ENCODE peak calls at places on chromosome 20, in six cellular contexts. One of them, this sample, is unnamed.

GRCh38 chr20:49659096-49659495 is 54.6 kb downstream of the B4GALT5 start:
- DNase-seq in sigmoid colon: no peak
- DNase-seq in heart left ventricle: no peak
- DNase-seq in tibial nerve: no peak
- DNase-seq in spleen: no peak
- DNase-seq in uterus: no peak
- DNase-seq in this sample: no peak

GRCh38 chr20:4810446-4811019 is 88.8 kb downstream of the PRND start:
- DNase-seq in sigmoid colon: no peak
- DNase-seq in heart left ventricle: no peak
- DNase-seq in tibial nerve: no peak
- DNase-seq in spleen: no peak
- DNase-seq in uterus: no peak
- DNase-seq in this sample: no peak

GRCh38 chr20:59749293-59749680 is 144.9 kb downstream of the PHACTR3 start:
- DNase-seq in sigmoid colon: no peak
- DNase-seq in heart left ventricle: no peak
- DNase-seq in tibial nerve: no peak
- DNase-seq in spleen: peak; percentile 49
- DNase-seq in uterus: peak; percentile 37
- DNase-seq in this sample: peak; percentile 23

GRCh38 chr20:44618318-44618731 is 33.2 kb downstream of the ADA start:
- DNase-seq in sigmoid colon: no peak
- DNase-seq in heart left ventricle: no peak
- DNase-seq in tibial nerve: no peak
- DNase-seq in spleen: peak; percentile 77
- DNase-seq in uterus: no peak
- DNase-seq in this sample: no peak

GRCh38 chr20:39155996-39156395 is 193.9 kb downstream of the DHX35 start:
- DNase-seq in sigmoid colon: no peak
- DNase-seq in heart left ventricle: no peak
- DNase-seq in tibial nerve: no peak
- DNase-seq in spleen: no peak
- DNase-seq in uterus: no peak
- DNase-seq in this sample: no peak

GRCh38 chr20:5630071-5630470 is 120.1 kb upstream of the SHLD1 start:
- DNase-seq in sigmoid colon: no peak
- DNase-seq in heart left ventricle: no peak
- DNase-seq in tibial nerve: no peak
- DNase-seq in spleen: no peak
- DNase-seq in uterus: no peak
- DNase-seq in this sample: no peak

GRCh38 chr20:44011251-44011940 is 96.7 kb downstream of the TOX2 start:
- DNase-seq in sigmoid colon: no peak
- DNase-seq in heart left ventricle: no peak
- DNase-seq in tibial nerve: no peak
- DNase-seq in spleen: no peak
- DNase-seq in uterus: no peak
- DNase-seq in this sample: no peak

GRCh38 chr20:13396036-13396435 is 175.0 kb downstream of the ISM1 start:
- DNase-seq in sigmoid colon: no peak
- DNase-seq in heart left ventricle: no peak
- DNase-seq in tibial nerve: no peak
- DNase-seq in spleen: no peak
- DNase-seq in uterus: no peak
- DNase-seq in this sample: no peak

GRCh38 chr20:37464173-37464572 is 56.9 kb upstream of the NNAT start:
- DNase-seq in sigmoid colon: peak; percentile 61
- DNase-seq in heart left ventricle: no peak
- DNase-seq in tibial nerve: no peak
- DNase-seq in spleen: no peak
- DNase-seq in uterus: no peak
- DNase-seq in this sample: no peak

GRCh38 chr20:51930775-51931174 is 128.5 kb upstream of the SALL4 start:
- DNase-seq in sigmoid colon: no peak
- DNase-seq in heart left ventricle: peak; percentile 21
- DNase-seq in tibial nerve: no peak
- DNase-seq in spleen: no peak
- DNase-seq in uterus: no peak
- DNase-seq in this sample: peak; percentile 31

GRCh38 chr20:18287546-18287914 is 797 bp upstream of the ZNF133 start:
- DNase-seq in sigmoid colon: peak; percentile 63
- DNase-seq in heart left ventricle: no peak
- DNase-seq in tibial nerve: no peak
- DNase-seq in spleen: peak; percentile 87
- DNase-seq in uterus: peak; percentile 21
- DNase-seq in this sample: no peak

DNA sequence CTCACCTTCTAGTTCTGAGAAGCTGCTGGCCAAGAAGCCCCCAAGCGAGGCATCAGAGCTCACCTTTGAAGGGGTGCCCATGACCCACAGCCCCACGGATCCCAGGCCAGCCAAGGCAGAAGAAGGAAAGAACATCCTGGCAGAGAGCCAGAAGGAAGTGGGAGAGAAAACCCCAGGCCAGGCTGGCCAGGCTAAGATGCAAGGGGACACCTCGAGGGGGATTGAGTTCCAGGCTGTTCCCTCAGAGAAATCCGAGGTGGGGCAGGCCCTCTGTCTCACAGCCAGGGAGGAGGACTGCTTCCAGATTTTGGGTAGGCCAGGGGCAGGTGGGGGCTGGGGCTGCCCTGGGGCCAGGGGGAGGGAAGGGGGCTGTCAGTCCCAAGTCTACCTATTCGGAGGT is 2.3 kb downstream of the MYLK2 start:
- DNase-seq in sigmoid colon: peak; percentile 63
- DNase-seq in heart left ventricle: no peak
- DNase-seq in tibial nerve: no peak
- DNase-seq in spleen: no peak
- DNase-seq in uterus: no peak
- DNase-seq in this sample: no peak
- TF ChIP-seq POLR2A in sigmoid colon: no peak
- TF ChIP-seq POLR2A in heart left ventricle: no peak
- TF ChIP-seq POLR2A in tibial nerve: no peak
- TF ChIP-seq POLR2A in spleen: no peak
- TF ChIP-seq POLR2A in uterus: no peak
- TF ChIP-seq POLR2A in this sample: no peak

GRCh38 chr20:34560141-34560523 is 1.6 kb downstream of the MAP1LC3A start:
- DNase-seq in sigmoid colon: no peak
- DNase-seq in heart left ventricle: no peak
- DNase-seq in tibial nerve: no peak
- DNase-seq in spleen: peak; percentile 75
- DNase-seq in uterus: peak; percentile 26
- DNase-seq in this sample: no peak

GRCh38 chr20:34560614-34561013 is 2.1 kb downstream of the MAP1LC3A start:
- DNase-seq in sigmoid colon: no peak
- DNase-seq in heart left ventricle: no peak
- DNase-seq in tibial nerve: no peak
- DNase-seq in spleen: no peak
- DNase-seq in uterus: no peak
- DNase-seq in this sample: no peak

GRCh38 chr20:34559311-34560140 is 1.0 kb downstream of the MAP1LC3A start:
- DNase-seq in sigmoid colon: peak; percentile 77
- DNase-seq in heart left ventricle: no peak
- DNase-seq in tibial nerve: no peak
- DNase-seq in spleen: peak; percentile 83
- DNase-seq in uterus: peak; percentile 41
- DNase-seq in this sample: no peak

GRCh38 chr20:34557936-34558319 is 590 bp upstream of the MAP1LC3A start:
- DNase-seq in sigmoid colon: no peak
- DNase-seq in heart left ventricle: no peak
- DNase-seq in tibial nerve: no peak
- DNase-seq in spleen: no peak
- DNase-seq in uterus: no peak
- DNase-seq in this sample: no peak

GRCh38 chr20:34558320-34559202 is at the start of gene MAP1LC3A:
- DNase-seq in sigmoid colon: peak; percentile 99
- DNase-seq in heart left ventricle: peak; percentile 98
- DNase-seq in tibial nerve: peak; percentile 95
- DNase-seq in spleen: peak; percentile 96
- DNase-seq in uterus: peak; percentile 95
- DNase-seq in this sample: peak; percentile 98
- TF ChIP-seq POLR2A in sigmoid colon: no peak
- TF ChIP-seq POLR2A in heart left ventricle: peak; percentile 69
- TF ChIP-seq POLR2A in tibial nerve: peak; percentile 59
- TF ChIP-seq POLR2A in spleen: peak; percentile 2
- TF ChIP-seq POLR2A in uterus: peak; percentile 94
- TF ChIP-seq POLR2A in this sample: peak; percentile 33

DNA sequence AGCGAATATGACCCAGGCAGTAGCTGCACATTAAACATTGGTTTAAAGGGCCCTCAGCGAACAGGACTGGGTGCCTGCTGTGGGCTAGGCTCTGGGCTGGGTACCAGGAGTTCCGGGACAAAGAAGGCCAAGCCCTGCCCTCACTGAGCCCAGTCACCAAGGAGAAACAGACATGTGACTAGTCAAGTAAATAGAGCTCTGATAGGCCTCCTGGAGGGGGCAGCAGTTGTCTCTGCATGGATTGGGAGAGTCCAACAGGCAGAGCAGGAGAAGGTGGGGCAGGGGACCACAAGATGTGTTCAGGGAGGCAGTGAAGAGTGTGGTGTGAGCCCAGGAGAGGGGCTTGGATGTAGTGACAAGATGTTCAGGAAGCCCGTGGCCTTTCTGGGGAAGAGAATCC is 3.1 kb downstream of the HM13 start:
- DNase-seq in sigmoid colon: no peak
- DNase-seq in heart left ventricle: no peak
- DNase-seq in tibial nerve: no peak
- DNase-seq in spleen: no peak
- DNase-seq in uterus: no peak
- DNase-seq in this sample: peak; percentile 62
- TF ChIP-seq POLR2A in sigmoid colon: no peak
- TF ChIP-seq POLR2A in heart left ventricle: no peak
- TF ChIP-seq POLR2A in tibial nerve: no peak
- TF ChIP-seq POLR2A in spleen: no peak
- TF ChIP-seq POLR2A in uterus: no peak
- TF ChIP-seq POLR2A in this sample: no peak

DNA sequence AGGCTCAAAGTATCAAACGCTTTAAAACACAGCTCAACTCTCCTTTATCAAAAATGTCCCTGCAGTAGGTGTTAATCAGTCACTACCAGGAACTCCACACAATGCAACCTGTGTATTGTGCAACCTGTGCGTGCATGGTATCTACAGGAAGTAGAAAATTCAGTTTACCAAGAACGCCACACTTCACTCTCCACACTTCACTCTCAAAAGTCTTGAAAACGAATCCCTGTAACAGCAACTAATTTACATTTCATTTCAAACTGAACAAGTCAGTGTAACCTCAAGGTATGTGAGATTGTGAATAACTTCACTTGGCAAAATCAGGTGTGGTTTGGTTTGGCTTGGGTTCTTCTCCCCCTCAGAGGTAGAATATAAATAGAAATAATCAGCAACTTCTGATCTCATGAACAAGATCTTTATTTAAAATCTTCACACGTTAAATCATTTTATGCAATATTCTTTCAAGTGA is 1.6 kb downstream of the RALGAPA2 start:
- DNase-seq in sigmoid colon: no peak
- DNase-seq in heart left ventricle: no peak
- DNase-seq in tibial nerve: no peak
- DNase-seq in spleen: no peak
- DNase-seq in uterus: no peak
- DNase-seq in this sample: no peak
- TF ChIP-seq POLR2A in sigmoid colon: no peak
- TF ChIP-seq POLR2A in heart left ventricle: no peak
- TF ChIP-seq POLR2A in tibial nerve: no peak
- TF ChIP-seq POLR2A in spleen: no peak
- TF ChIP-seq POLR2A in uterus: no peak
- TF ChIP-seq POLR2A in this sample: no peak